ENCODE peak calls at places on chromosomes 4 and X, in four cellular contexts. R is OCI-LY7; V is stimulated activated CD4-positive, alpha-beta T cell treated with anti-CD3 and anti-CD28 coated beads, Interleukin-1b, Interleukin-23, amount 100 ng/mL, for 1 hour; F is RWPE1. K is an unnamed sample.

GRCh38 chr4:21013501-21013900 is 313.2 kb downstream of the PACRGL start:
- DNase-seq in V (no peak), R (no peak), F (no peak), K (no peak)

GRCh38 chr4:122450847-122451246 is 5.7 kb downstream of the IL2 start:
- DNase-seq in V (peak; percentile 28), F (peak; percentile 3), R (peak; percentile 4), K (no peak)

GRCh38 chr4:153780876-153781275 is 8.0 kb downstream of the SFRP2 start:
- DNase-seq in R (no peak), V (no peak), F (no peak), K (no peak)

GRCh38 chr4:70996014-70996353 is 2.5 kb downstream of the DCK start:
- DNase-seq in R (peak; percentile 49), F (no peak), V (no peak), K (no peak)

GRCh38 chr4:165208741-165209388 is 1.5 kb downstream of the KLHL2 start:
- DNase-seq in V (no peak), F (no peak), R (peak; percentile 9), K (no peak)

GRCh38 chr4:169029947-169030346 is 19.9 kb upstream of the CBR4 start:
- DNase-seq in V (no peak), R (no peak), F (no peak), K (no peak)

GRCh38 chr4:163991268-163991667 is 496.8 kb downstream of the TMA16 start:
- DNase-seq in R (no peak), V (no peak), F (no peak), K (no peak)

GRCh38 chr4:7890635-7891393 is 48.8 kb downstream of the AFAP1 start:
- DNase-seq in V (no peak), F (peak; percentile 64), R (no peak), K (no peak)

GRCh38 chrX:124028177-124028576 is 66.7 kb downstream of the STAG2 start:
- DNase-seq in V (no peak), F (no peak), R (no peak), K (no peak)